ENCODE peak calls at places on chromosomes 16 and 17, in nine cellular contexts. Z is GDM1, T is AG04450, N is NCI-H2171, P is EL, E is B cell, Y is NCI-H774, B is NCI-H748 treated with DMSO at 0.1 percent for 48 hours, W is AG08395. K is an unnamed sample.

GRCh38 chr16:81071816-81072215 is 5.2 kb downstream of the C16orf46 start:
- DNase-seq in Y (no peak), E (no peak), N (no peak), P (peak), W (no peak), B (no peak), T (no peak), Z (no peak), K (no peak)

GRCh38 chr17:35612924-35613521 is 25.9 kb downstream of the AP2B1 start:
- DNase-seq in Y (peak), W (peak), B (peak), Z (no peak), T (no peak), N (no peak), E (peak), P (peak), K (peak)

GRCh38 chr17:76871668-76872067 is 3.5 kb downstream of the MGAT5B start:
- DNase-seq in Y (no peak), P (peak), Z (no peak), E (no peak), B (no peak), T (no peak), N (no peak), W (no peak), K (no peak)

GRCh38 chr16:23694707-23695373 is 16.2 kb downstream of the PLK1 start:
- DNase-seq in B (no peak), N (no peak), Z (no peak), E (no peak), T (no peak), Y (no peak), W (peak), P (peak), K (peak)

GRCh38 chr17:1899403-1900000 is 69.7 kb downstream of the RPA1 start:
- DNase-seq in T (no peak), N (no peak), P (no peak), E (no peak), Y (no peak), B (no peak), Z (no peak), W (no peak), K (no peak)

GRCh38 chr17:3678095-3678820 is 9.6 kb downstream of the EMC6 start:
- DNase-seq in W (peak), E (no peak), P (no peak), T (no peak), Z (no peak), B (no peak), N (no peak), Y (no peak), K (peak)

GRCh38 chr16:4661661-4662060 is 31.7 kb upstream of the NUDT16L1 start:
- DNase-seq in W (no peak), Z (no peak), E (no peak), Y (peak), N (peak), B (no peak), P (no peak), T (no peak), K (peak)

GRCh38 chr17:29059281-29059680 is 16.3 kb downstream of the PIPOX start:
- DNase-seq in E (no peak), N (no peak), Y (peak), T (peak), W (no peak), B (no peak), P (peak), Z (no peak), K (peak)

GRCh38 chr17:27810902-27811557 is 10.7 kb upstream of the NOS2 start:
- DNase-seq in N (no peak), T (no peak), Y (no peak), P (peak), W (no peak), B (no peak), Z (no peak), E (no peak), K (no peak)

GRCh38 chr17:336110-337021 is 16.2 kb downstream of the RPH3AL start:
- DNase-seq in N (peak), E (no peak), Y (no peak), W (peak), Z (no peak), P (no peak), B (no peak), T (no peak), K (peak)

GRCh38 chr16:53792161-53792951 is 88.4 kb downstream of the FTO start:
- DNase-seq in Z (no peak), B (no peak), W (no peak), P (no peak), Y (no peak), T (no peak), N (no peak), E (no peak), K (peak)

GRCh38 chr17:83173997-83174858 is 94.8 kb downstream of the METRNL start:
- DNase-seq in N (no peak), B (peak), P (no peak), T (no peak), Z (no peak), W (peak), Y (peak), E (no peak), K (no peak)